ENCODE peak calls at places on chromosomes 11 and 22, in four cellular contexts. L is mesenchymal stem cell, S is IMR-90, D is H1. B is an unnamed sample.

GRCh38 chr22:38069372-38070249 is 12.4 kb downstream of the PICK1 start:
- DNase-seq in L (peak), D (no peak), S (peak), B (no peak)

GRCh38 chr11:63226488-63227114 is 16.8 kb downstream of the SLC22A25 start:
- DNase-seq in D (no peak), L (no peak), S (no peak), B (no peak)

GRCh38 chr11:727859-728748 is 19.2 kb upstream of the TALDO1 start:
- DNase-seq in D (peak), S (peak), L (peak), B (peak)

GRCh38 chr11:27317751-27318150 is 45.3 kb downstream of the CCDC34 start:
- DNase-seq in D (no peak), L (peak), S (peak), B (no peak)

GRCh38 chr11:10502770-10503169 is 38.2 kb downstream of the RNF141 start:
- DNase-seq in L (no peak), S (no peak), D (no peak), B (no peak)

GRCh38 chr11:36048496-36049247 is 104.8 kb downstream of the LDLRAD3 start:
- DNase-seq in D (no peak), S (peak), L (peak), B (no peak)

GRCh38 chr11:14350716-14351238 is 8.2 kb downstream of the RRAS2 start:
- DNase-seq in L (no peak), D (no peak), S (peak), B (no peak)

GRCh38 chr11:79244175-79244804 is 196.5 kb downstream of the TENM4 start:
- DNase-seq in S (peak), D (no peak), L (peak), B (no peak)

GRCh38 chr22:32617271-32617670 is 142.7 kb downstream of the FBXO7 start:
- DNase-seq in L (peak), D (no peak), S (peak), B (no peak)

GRCh38 chr22:21942407-21942895 is 10.2 kb downstream of the PPM1F start:
- DNase-seq in L (peak), S (peak), D (no peak), B (peak)

GRCh38 chr11:124069429-124070401 is 28.6 kb upstream of the OR10G7 start:
- DNase-seq in L (peak), D (peak), S (peak), B (peak)

GRCh38 chr11:28621648-28622215 is 513.5 kb downstream of the METTL15 start:
- DNase-seq in D (no peak), L (peak), S (peak), B (no peak)

GRCh38 chr11:1994121-1994520 is 3.5 kb downstream of the H19 start:
- DNase-seq in D (peak), L (peak), S (no peak), B (peak)

GRCh38 chr11:38491986-38492385 is 1894.0 kb upstream of the RAG2 start:
- DNase-seq in L (no peak), S (no peak), D (no peak), B (no peak)

GRCh38 chr11:68121067-68121899 is at the start of gene CHKA:
- DNase-seq in L (peak), D (peak), S (peak), B (peak)

GRCh38 chr11:1975185-1975584 is 22.5 kb downstream of the H19 start:
- DNase-seq in L (no peak), S (no peak), D (no peak), B (no peak)

GRCh38 chr11:95487391-95487790 is 256.4 kb upstream of the SESN3 start:
- DNase-seq in L (no peak), S (no peak), D (no peak), B (peak)

DNA sequence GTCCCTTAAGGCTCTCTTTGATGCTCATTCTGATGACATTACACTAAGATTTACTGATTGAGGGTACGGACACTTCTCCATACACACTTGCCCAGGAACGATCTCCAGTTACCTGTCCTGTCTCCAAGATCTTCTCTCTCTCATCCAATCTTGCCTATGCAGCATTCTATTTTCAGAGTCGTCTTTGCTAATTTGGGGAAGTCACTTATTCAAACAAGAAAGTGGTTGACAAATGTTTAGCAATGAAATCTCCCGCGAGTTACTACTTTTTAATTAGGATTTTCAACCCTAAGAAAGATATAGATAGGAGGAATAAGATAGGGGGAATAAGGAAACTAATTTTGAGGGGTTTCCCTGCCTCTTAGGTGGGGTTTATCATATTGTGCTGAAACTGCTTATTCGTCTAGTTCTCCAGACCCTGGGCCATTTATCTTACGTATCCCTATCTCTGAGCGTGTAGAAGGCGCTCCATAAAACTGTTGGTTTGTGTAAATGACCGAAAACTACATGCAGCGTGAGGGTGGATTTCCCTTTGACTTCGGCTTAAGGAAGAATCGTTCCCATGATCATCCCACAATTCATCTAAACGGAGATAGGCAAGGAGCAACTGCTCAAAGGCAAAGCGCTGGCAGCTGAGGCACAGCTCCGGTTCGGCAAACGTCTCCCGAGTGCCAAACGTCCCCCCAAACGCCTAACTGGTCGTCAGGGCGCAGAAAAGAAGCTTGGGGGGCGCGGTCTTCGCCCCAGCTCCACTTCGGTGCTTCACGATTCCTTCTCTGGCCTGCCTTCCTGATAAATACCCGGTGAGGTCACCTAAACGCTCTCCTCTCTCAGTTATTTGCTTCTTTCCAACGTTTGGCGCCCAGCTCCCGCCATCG is 804 bp downstream of the APIP start:
- DNase-seq in L (peak), S (peak), D (no peak), B (no peak)
- H3K14ac ChIP-seq in L (no peak), S (peak), D (no peak), B (peak)

GRCh38 chr22:50482107-50483074 is 1.0 kb downstream of the ADM2 start:
- DNase-seq in L (no peak), D (peak), S (no peak), B (no peak)
- H3K23ac ChIP-seq in L (no peak), D (no peak), S (peak), B (no peak)

DNA sequence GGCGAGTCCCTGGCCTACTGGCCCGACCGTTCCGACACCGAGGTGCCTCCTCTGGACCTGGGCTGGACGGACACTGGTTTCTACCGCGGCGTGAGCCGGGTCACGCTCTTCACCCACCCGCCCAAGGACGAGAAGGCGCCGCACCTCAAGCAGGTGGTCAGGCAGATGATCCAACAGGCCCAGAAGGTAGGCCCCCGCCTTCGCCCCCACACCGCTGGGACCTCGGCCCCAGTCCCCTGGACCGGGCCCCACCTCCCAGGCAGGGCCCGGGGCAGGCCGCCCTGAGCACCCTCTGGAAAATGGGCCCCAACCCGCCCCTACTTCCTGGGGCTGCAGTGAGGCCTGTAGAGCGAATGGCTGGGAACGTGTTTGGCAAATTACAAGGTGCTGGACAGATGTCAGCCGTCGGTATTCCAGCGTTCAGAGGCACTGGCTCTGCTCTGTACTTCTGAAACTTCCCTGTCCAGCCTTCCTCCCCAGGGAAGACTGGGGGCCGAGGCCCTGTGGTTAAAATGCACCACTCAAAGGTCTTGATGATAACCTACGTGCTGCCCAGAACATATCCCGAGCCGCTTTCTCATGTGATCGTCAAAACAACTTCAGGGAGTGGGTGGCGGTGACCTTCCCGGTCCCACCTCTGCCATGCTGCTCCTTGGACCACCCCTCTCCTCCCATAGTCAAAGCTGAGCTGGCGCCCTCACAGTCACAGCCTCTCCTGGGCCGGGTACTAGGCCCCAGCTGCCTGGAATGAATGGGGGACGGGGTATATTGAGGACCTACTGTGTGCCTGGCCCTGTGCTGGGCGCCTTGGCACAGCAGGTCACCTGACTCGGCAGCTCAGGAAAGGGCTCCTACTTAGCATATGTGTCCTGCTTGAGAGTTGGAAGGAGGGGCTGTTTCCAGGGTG is 845 bp downstream of the FAM83F start:
- DNase-seq in S (no peak), D (no peak), L (no peak), B (no peak)
- H3K14ac ChIP-seq in S (no peak), D (no peak), L (no peak), B (no peak)

GRCh38 chr11:61724437-61724836 is 28.0 kb upstream of the MYRF start:
- DNase-seq in D (no peak), L (no peak), S (no peak), B (no peak)

GRCh38 chr11:61727401-61727811 is 25.0 kb upstream of the MYRF start:
- DNase-seq in D (no peak), L (no peak), S (no peak), B (no peak)

GRCh38 chr11:61726775-61727174 is 25.7 kb upstream of the MYRF start:
- DNase-seq in S (no peak), L (no peak), D (no peak), B (no peak)

GRCh38 chr11:61728066-61728939 is 24.1 kb upstream of the MYRF start:
- DNase-seq in L (no peak), D (no peak), S (no peak), B (no peak)

GRCh38 chr11:61725632-61726280 is 26.7 kb upstream of the MYRF start:
- DNase-seq in D (no peak), S (peak), L (peak), B (no peak)
- H3K23ac ChIP-seq in D (no peak), S (no peak), L (no peak), B (no peak)

GRCh38 chr22:42308887-42309468 is 38.5 kb upstream of the TCF20 start:
- DNase-seq in S (no peak), D (no peak), L (no peak), B (no peak)
- H3K14ac ChIP-seq in S (no peak), D (no peak), L (no peak), B (no peak)

GRCh38 chr22:48589901-48590300 is 1237.8 kb downstream of the BRD1 start:
- DNase-seq in D (no peak), S (no peak), L (no peak), B (no peak)
- H3K23ac ChIP-seq in D (no peak), S (no peak), L (no peak), B (no peak)

GRCh38 chr22:30078320-30079311 is 1.6 kb upstream of the HORMAD2 start:
- DNase-seq in S (no peak), L (no peak), D (no peak), B (no peak)

GRCh38 chr22:30077279-30077678 is 3.0 kb upstream of the HORMAD2 start:
- DNase-seq in S (no peak), L (no peak), D (no peak), B (no peak)

GRCh38 chr22:30073743-30074142 is 6.5 kb upstream of the HORMAD2 start:
- DNase-seq in S (peak), D (no peak), L (no peak), B (no peak)

GRCh38 chr22:30074147-30074546 is 6.1 kb upstream of the HORMAD2 start:
- DNase-seq in D (no peak), L (no peak), S (no peak), B (no peak)

GRCh38 chr22:30074994-30075393 is 5.3 kb upstream of the HORMAD2 start:
- DNase-seq in S (no peak), L (no peak), D (no peak), B (no peak)
- H3K14ac ChIP-seq in S (no peak), L (no peak), D (no peak), B (no peak)

B was measured in trophoblast cell.